ENCODE peak calls at places on chromosomes 5 and 9, in eight cellular contexts. T is DMS153; C is LoVo; R is anterior cingulate cortex; G is CD8-positive, alpha-beta memory T cell; E is MCF 10A; U is T-cell; B is smooth muscle cell of the brain vasculature. D is an unnamed sample.

GRCh38 chr5:142427529-142427928 is 102.7 kb upstream of the SPRY4 start:
- DNase-seq in T (no peak), C (no peak), R (no peak), G (no peak), E (no peak), U (no peak), B (no peak), D (no peak)

GRCh38 chr5:97726106-97726505 is 543.1 kb upstream of the RIOK2 start:
- DNase-seq in T (no peak), C (no peak), R (no peak), G (no peak), E (no peak), U (no peak), B (no peak), D (no peak)

GRCh38 chr9:5478214-5478613 is 27.9 kb downstream of the CD274 start:
- DNase-seq in T (no peak), C (no peak), R (no peak), G (no peak), E (no peak), U (no peak), B (no peak), D (no peak)

GRCh38 chr5:87076411-87076810 is 191.3 kb upstream of the RASA1 start:
- DNase-seq in T (no peak), C (no peak), R (no peak), G (no peak), E (no peak), U (no peak), B (no peak), D (no peak)

GRCh38 chr9:32625320-32625719 is 10.1 kb downstream of the TAF1L start:
- DNase-seq in T (no peak), C (no peak), R (no peak), G (no peak), E (no peak), U (no peak), B (no peak), D (no peak)

GRCh38 chr9:96651626-96652025 is 3.5 kb downstream of the PRXL2C start:
- DNase-seq in T (no peak), C (no peak), R (no peak), G (peak), E (peak), U (no peak), B (no peak), D (peak)

GRCh38 chr5:176438959-176439757 is 9.0 kb upstream of the FAF2 start:
- DNase-seq in T (no peak), C (peak), R (no peak), G (no peak), E (peak), U (no peak), B (peak), D (no peak)

GRCh38 chr5:168299372-168299771 is 7.9 kb downstream of the WWC1 start:
- DNase-seq in T (no peak), C (no peak), R (no peak), G (no peak), E (no peak), U (no peak), B (no peak), D (no peak)

GRCh38 chr9:840343-840742 is 1.2 kb upstream of the DMRT1 start:
- DNase-seq in T (no peak), C (no peak), R (no peak), G (peak), E (no peak), U (no peak), B (no peak), D (no peak)

GRCh38 chr5:86118542-86118941 is 499.2 kb upstream of the COX7C start:
- DNase-seq in T (no peak), C (peak), R (no peak), G (no peak), E (peak), U (no peak), B (no peak), D (no peak)

GRCh38 chr5:1555011-1555807 is 31.4 kb upstream of the LPCAT1 start:
- DNase-seq in T (peak), C (peak), R (no peak), G (no peak), E (peak), U (no peak), B (peak), D (no peak)

GRCh38 chr5:177103523-177104253 is 17.0 kb downstream of the FGFR4 start:
- DNase-seq in T (no peak), C (no peak), R (no peak), G (no peak), E (no peak), U (no peak), B (no peak), D (no peak)

GRCh38 chr5:149611327-149611726 is 30.0 kb downstream of the ARHGEF37 start:
- DNase-seq in T (no peak), C (peak), R (no peak), G (no peak), E (no peak), U (no peak), B (peak), D (no peak)

GRCh38 chr5:37723147-37723961 is 116.5 kb downstream of the GDNF start:
- DNase-seq in T (no peak), C (no peak), R (no peak), G (no peak), E (peak), U (no peak), B (no peak), D (no peak)

GRCh38 chr5:157855404-157855994 is 3.4 kb downstream of the CLINT1 start:
- DNase-seq in T (peak), C (peak), R (no peak), G (peak), E (peak), U (no peak), B (peak), D (peak)

GRCh38 chr9:93501406-93501805 is 48.0 kb upstream of the FAM120AOS start:
- DNase-seq in T (no peak), C (peak), R (no peak), G (peak), E (no peak), U (no peak), B (no peak), D (no peak)

GRCh38 chr5:54146390-54146789 is 164.0 kb downstream of the ARL15 start:
- DNase-seq in T (no peak), C (no peak), R (no peak), G (no peak), E (no peak), U (no peak), B (no peak), D (no peak)

GRCh38 chr9:19149230-19149629 is 21.9 kb upstream of the PLIN2 start:
- DNase-seq in T (no peak), C (no peak), R (no peak), G (no peak), E (no peak), U (no peak), B (no peak), D (no peak)

GRCh38 chr5:44536650-44537260 is 147.5 kb upstream of the FGF10 start:
- DNase-seq in T (no peak), C (peak), R (no peak), G (no peak), E (peak), U (no peak), B (no peak), D (peak)

GRCh38 chr5:84830265-84830664 is 445.6 kb upstream of the EDIL3 start:
- DNase-seq in T (no peak), C (no peak), R (no peak), G (no peak), E (no peak), U (no peak), B (no peak), D (no peak)

GRCh38 chr5:124630767-124631704 is 115.4 kb downstream of the ZNF608 start:
- DNase-seq in T (no peak), C (no peak), R (no peak), G (no peak), E (peak), U (no peak), B (no peak), D (no peak)

GRCh38 chr5:132428147-132428482 is 58.6 kb downstream of the SLC22A5 start:
- DNase-seq in T (peak), C (no peak), R (no peak), G (no peak), E (no peak), U (no peak), B (no peak), D (peak)

GRCh38 chr5:13359326-13359725 is 585.2 kb downstream of the DNAH5 start:
- DNase-seq in T (no peak), C (no peak), R (no peak), G (no peak), E (peak), U (no peak), B (no peak), D (no peak)

GRCh38 chr9:76403352-76403751 is 9.1 kb upstream of the RFK start:
- DNase-seq in T (peak), C (peak), R (no peak), G (peak), E (peak), U (no peak), B (peak), D (no peak)

GRCh38 chr9:24258626-24259025 is 287.1 kb downstream of the IZUMO3 start:
- DNase-seq in T (no peak), C (no peak), R (no peak), G (no peak), E (no peak), U (no peak), B (no peak), D (no peak)

GRCh38 chr5:151098185-151098813 is 17.5 kb upstream of the TNIP1 start:
- DNase-seq in T (no peak), C (no peak), R (no peak), G (no peak), E (no peak), U (no peak), B (no peak), D (no peak)

GRCh38 chr5:13865317-13865716 is 79.2 kb downstream of the DNAH5 start:
- DNase-seq in T (no peak), C (no peak), R (no peak), G (no peak), E (no peak), U (no peak), B (no peak), D (no peak)

D was measured in NCI-H345.